ENCODE peak calls at places on chromosomes 2 and 18, in seven cellular contexts. Q, J, B, A, T, R and K are unnamed samples.

GRCh38 chr2:133413863-133414262 is 154.4 kb downstream of the NCKAP5 start:
- DNase-seq in Q (no peak), J (no peak), B (no peak), A (no peak), T (no peak), R (no peak), K (no peak)

GRCh38 chr2:221482581-221483140 is 89.4 kb downstream of the EPHA4 start:
- DNase-seq in Q (no peak), J (no peak), B (no peak), A (no peak), T (no peak), R (no peak), K (no peak)

GRCh38 chr2:64626963-64627760 is 26.6 kb downstream of the SERTAD2 start:
- DNase-seq in Q (no peak), J (no peak), B (no peak), A (no peak), T (peak; percentile 57), R (no peak), K (no peak)

GRCh38 chr18:80200171-80200931 is 47.0 kb downstream of the PARD6G start:
- DNase-seq in Q (no peak), J (no peak), B (no peak), A (no peak), T (peak; percentile 54), R (no peak), K (no peak)

GRCh38 chr2:145156199-145156598 is 636.3 kb upstream of the ZEB2 start:
- DNase-seq in Q (no peak), J (no peak), B (no peak), A (no peak), T (no peak), R (no peak), K (no peak)

GRCh38 chr2:160940699-160941098 is 219.5 kb upstream of the TANK start:
- DNase-seq in Q (peak; percentile 11), J (no peak), B (no peak), A (no peak), T (no peak), R (no peak), K (no peak)

GRCh38 chr18:13809521-13810252 is 14.3 kb upstream of the MC5R start:
- DNase-seq in Q (no peak), J (no peak), B (no peak), A (no peak), T (peak; percentile 73), R (no peak), K (no peak)

GRCh38 chr18:8771930-8772329 is 66.6 kb downstream of the MTCL1 start:
- DNase-seq in Q (no peak), J (no peak), B (peak; percentile 49), A (no peak), T (no peak), R (no peak), K (peak; percentile 25)

GRCh38 chr2:191245869-191246531 is 796 bp downstream of the MYO1B start:
- DNase-seq in Q (peak; percentile 74), J (no peak), B (peak; percentile 65), A (peak; percentile 70), T (peak; percentile 89), R (peak; percentile 64), K (peak; percentile 59)

GRCh38 chr2:191243154-191243553 is 2.0 kb upstream of the MYO1B start:
- DNase-seq in Q (no peak), J (no peak), B (no peak), A (no peak), T (no peak), R (no peak), K (no peak)

GRCh38 chr2:191244350-191244749 is 854 bp upstream of the MYO1B start:
- DNase-seq in Q (no peak), J (no peak), B (no peak), A (no peak), T (no peak), R (no peak), K (no peak)

GRCh38 chr2:191246820-191247380 is 1.7 kb downstream of the MYO1B start:
- DNase-seq in Q (no peak), J (no peak), B (peak; percentile 35), A (no peak), T (no peak), R (no peak), K (no peak)

DNA sequence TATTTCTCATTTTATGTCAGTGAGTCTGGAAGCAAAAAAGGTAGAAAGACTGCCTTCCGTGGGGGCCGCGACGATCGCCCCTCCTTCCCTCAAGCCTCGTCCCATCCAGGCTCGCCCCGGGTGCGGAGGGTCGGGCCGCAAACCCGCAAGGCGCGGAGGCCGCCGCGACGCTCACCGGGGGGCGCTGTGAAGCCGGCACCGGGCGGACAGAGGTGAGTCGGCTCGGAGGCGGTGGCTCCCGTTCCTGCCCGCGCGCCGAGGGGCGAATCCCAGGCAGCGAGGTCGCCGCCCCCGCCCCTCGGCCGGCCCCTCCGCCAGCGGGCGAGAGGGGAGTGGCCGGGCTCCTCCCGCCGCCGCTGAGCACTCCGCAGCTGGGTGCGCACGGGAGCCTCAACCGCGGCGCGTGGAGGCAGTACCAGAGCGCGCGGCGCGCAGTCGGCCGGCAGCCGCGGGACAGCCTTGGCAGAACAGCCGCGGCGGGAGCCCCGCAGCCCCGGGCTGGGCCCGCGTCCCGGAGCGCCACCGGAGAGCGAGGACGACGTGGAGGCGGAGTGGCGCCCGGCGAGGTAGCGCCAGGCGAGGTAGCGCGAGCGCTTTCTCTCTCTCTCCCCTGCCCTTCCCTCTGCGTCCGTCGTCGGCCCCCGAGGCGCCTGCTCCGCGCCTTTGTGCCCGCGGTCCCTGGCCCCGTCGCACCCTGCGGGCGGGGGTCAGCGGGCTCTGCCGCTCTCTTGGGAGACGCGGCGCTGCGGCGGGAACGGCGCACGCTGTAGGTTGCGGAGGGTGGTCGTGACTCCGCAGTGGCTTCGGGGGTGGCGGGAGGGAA is at the start of gene MYO1B:
- DNase-seq in Q (peak; percentile 80), J (no peak), B (peak; percentile 69), A (peak; percentile 45), T (peak; percentile 90), R (peak; percentile 71), K (peak; percentile 72)
- H3K27ac ChIP-seq in Q (peak within 1 kb of the TSS; percentile 89), J (peak within 1 kb of the TSS; percentile 76), B (peak within 1 kb of the TSS; percentile 61), A (peak within 1 kb of the TSS; percentile 76), T (peak within 1 kb of the TSS; percentile 84), R (peak within 1 kb of the TSS; percentile 46), K (peak within 1 kb of the TSS; percentile 75)

GRCh38 chr2:85560812-85561279 is 447 bp downstream of the GGCX start:
- DNase-seq in Q (no peak), J (no peak), B (no peak), A (no peak), T (no peak), R (no peak), K (no peak)

GRCh38 chr2:85558160-85558559 is 3.1 kb downstream of the GGCX start:
- DNase-seq in Q (no peak), J (no peak), B (no peak), A (no peak), T (no peak), R (no peak), K (no peak)

GRCh38 chr2:85561280-85562212 is at the start of gene GGCX:
- DNase-seq in Q (peak; percentile 88), J (peak; percentile 81), B (peak; percentile 96), A (peak; percentile 90), T (peak; percentile 97), R (peak; percentile 98), K (peak; percentile 94)

DNA sequence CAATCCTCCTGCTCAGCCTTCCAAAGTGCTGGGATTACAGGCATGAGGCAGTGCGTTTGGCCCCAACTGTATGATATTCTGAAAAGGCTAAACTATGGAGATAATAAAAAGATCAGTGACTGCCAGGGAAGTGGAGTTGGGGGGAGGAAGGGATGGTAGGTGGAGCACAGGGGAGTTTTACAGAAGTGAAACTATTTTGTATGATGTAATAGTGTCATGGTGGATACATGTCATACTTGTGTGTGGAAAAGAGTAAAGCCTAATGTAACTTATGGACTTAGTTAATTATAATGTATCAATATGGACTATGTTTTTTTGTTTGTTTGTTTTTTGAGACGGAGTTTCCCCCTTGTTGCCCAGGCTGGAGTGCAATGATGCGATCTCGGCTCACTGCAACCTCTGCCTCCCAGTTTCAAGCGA is 2.9 kb upstream of the GGCX start:
- DNase-seq in Q (no peak), J (no peak), B (no peak), A (no peak), T (no peak), R (no peak), K (no peak)
- H3K27ac ChIP-seq in Q (no peak overlapping the region), J (no peak overlapping the region), B (no peak overlapping the region), A (no peak overlapping the region), T (no peak overlapping the region), R (no peak overlapping the region), K (no peak overlapping the region)

GRCh38 chr2:238773472-238773871 is 74.4 kb upstream of the TWIST2 start:
- DNase-seq in Q (no peak), J (no peak), B (no peak), A (no peak), T (no peak), R (no peak), K (no peak)

GRCh38 chr2:238774980-238775509 is 72.8 kb upstream of the TWIST2 start:
- DNase-seq in Q (no peak), J (no peak), B (no peak), A (no peak), T (no peak), R (no peak), K (no peak)

GRCh38 chr2:238777369-238778067 is 70.4 kb upstream of the TWIST2 start:
- DNase-seq in Q (no peak), J (no peak), B (no peak), A (no peak), T (no peak), R (no peak), K (no peak)

GRCh38 chr2:238776003-238776640 is 71.8 kb upstream of the TWIST2 start:
- DNase-seq in Q (no peak), J (no peak), B (no peak), A (no peak), T (no peak), R (no peak), K (no peak)

GRCh38 chr2:238775591-238775990 is 72.3 kb upstream of the TWIST2 start:
- DNase-seq in Q (no peak), J (no peak), B (no peak), A (no peak), T (no peak), R (no peak), K (no peak)
- H3K27ac ChIP-seq in Q (no peak overlapping the region), J (no peak overlapping the region), B (no peak overlapping the region), A (no peak overlapping the region), T (no peak overlapping the region), R (no peak overlapping the region), K (no peak overlapping the region)

GRCh38 chr2:96323849-96324248 is 1.3 kb upstream of the ITPRIPL1 start:
- DNase-seq in Q (no peak), J (no peak), B (no peak), A (no peak), T (no peak), R (no peak), K (no peak)

GRCh38 chr2:96318723-96319122 is 6.4 kb upstream of the ITPRIPL1 start:
- DNase-seq in Q (no peak), J (no peak), B (no peak), A (no peak), T (no peak), R (no peak), K (no peak)

GRCh38 chr2:96320326-96321229 is 4.5 kb upstream of the ITPRIPL1 start:
- DNase-seq in Q (no peak), J (no peak), B (no peak), A (no peak), T (no peak), R (no peak), K (no peak)

GRCh38 chr2:96319396-96319795 is 5.7 kb upstream of the ITPRIPL1 start:
- DNase-seq in Q (no peak), J (no peak), B (no peak), A (no peak), T (no peak), R (no peak), K (no peak)

DNA sequence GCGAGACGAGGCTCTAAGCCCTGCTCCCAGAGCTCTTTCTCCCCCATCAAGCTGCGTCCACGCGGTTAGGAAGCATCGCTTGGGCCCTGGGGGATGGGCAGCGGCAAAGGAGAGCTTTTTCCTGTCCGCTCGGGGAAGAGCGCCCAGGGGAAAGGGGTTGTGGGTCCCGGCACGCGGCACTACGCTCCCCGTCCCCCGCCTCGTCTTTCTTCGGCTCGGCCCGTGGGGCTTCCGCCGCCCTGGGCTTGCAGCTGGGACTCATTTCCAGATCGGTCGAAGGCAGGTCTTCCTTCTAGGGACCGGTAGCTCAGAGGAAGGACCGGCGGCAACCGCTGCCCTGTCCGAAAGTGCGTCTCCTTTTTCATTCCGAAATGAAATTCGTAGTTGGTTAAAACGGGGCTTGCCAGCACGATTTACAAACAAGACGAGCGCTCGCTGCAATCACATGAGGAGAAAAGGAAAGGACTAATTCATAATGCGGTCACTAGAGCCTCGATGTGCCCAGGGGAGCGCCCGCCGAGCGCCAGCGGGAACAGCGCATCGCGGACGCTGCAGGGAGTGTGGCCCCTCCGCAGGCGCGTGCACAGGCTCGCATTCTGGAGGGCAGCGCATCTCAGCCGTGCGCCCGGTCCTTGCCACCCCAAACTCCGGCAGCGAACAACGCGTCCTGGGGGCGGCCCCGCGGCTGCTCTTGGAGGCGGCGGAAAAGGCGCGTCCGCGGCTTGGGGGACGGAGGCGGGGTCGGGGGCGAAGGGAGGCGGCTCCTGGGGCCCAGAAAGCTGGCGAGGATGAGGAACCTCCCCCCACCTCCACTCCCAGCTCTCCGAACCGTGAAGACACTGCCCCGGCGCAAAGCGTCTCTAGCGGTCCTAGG is 3.6 kb upstream of the ITPRIPL1 start:
- DNase-seq in Q (no peak), J (no peak), B (peak; percentile 40), A (no peak), T (peak; percentile 72), R (peak; percentile 65), K (no peak)
- H3K27ac ChIP-seq in Q (no peak overlapping the region), J (no peak overlapping the region), B (peak overlapping the region; percentile 3), A (no peak overlapping the region), T (no peak overlapping the region), R (no peak overlapping the region), K (peak overlapping the region; percentile 58)